ENCODE peak calls at places on chromosomes 11 and 22, in seven cellular contexts. Y is body of pancreas, P is SK-N-SH, B is mesenchymal stem cell, L is tibial nerve, C is H9, K is ovary. H is an unnamed sample.

GRCh38 chr11:92709329-92709728 is 260.1 kb upstream of the MTNR1B start:
- DNase-seq in Y (no peak), P (no peak), B (no peak), L (no peak), C (no peak), K (no peak), H (no peak)

GRCh38 chr22:35915477-35916013 is 113.1 kb downstream of the RBFOX2 start:
- DNase-seq in Y (no peak), P (no peak), B (peak; percentile 55), L (no peak), C (no peak), K (no peak), H (no peak)

GRCh38 chr11:132911186-132911585 is 621.1 kb downstream of the OPCML start:
- DNase-seq in Y (no peak), P (no peak), B (peak; percentile 56), L (no peak), C (no peak), K (no peak), H (no peak)

GRCh38 chr11:133659542-133660201 is 127.4 kb upstream of the OPCML start:
- DNase-seq in Y (no peak), P (no peak), B (no peak), L (no peak), C (peak; percentile 13), K (no peak), H (no peak)

GRCh38 chr11:20599424-20600346 is at the start of gene SLC6A5:
- DNase-seq in Y (peak; percentile 30), P (no peak), B (peak; percentile 19), L (no peak), C (peak; percentile 90), K (no peak), H (no peak)

GRCh38 chr11:70364745-70365535 is 33.4 kb upstream of the CTTN start:
- DNase-seq in Y (no peak), P (no peak), B (no peak), L (no peak), C (no peak), K (no peak), H (no peak)

GRCh38 chr11:17610402-17610894 is 63.4 kb downstream of the OTOG start:
- DNase-seq in Y (no peak), P (no peak), B (no peak), L (no peak), C (no peak), K (no peak), H (no peak)

GRCh38 chr11:113189909-113190667 is 124.3 kb upstream of the TTC12 start:
- DNase-seq in Y (no peak), P (no peak), B (peak; percentile 57), L (no peak), C (no peak), K (no peak), H (peak; percentile 81)

GRCh38 chr11:73907191-73907590 is 30.4 kb downstream of the PAAF1 start:
- DNase-seq in Y (no peak), P (no peak), B (peak; percentile 20), L (no peak), C (no peak), K (no peak), H (no peak)

GRCh38 chr11:72012897-72013721 is 14.4 kb downstream of the IL18BP start:
- DNase-seq in Y (peak; percentile 80), P (no peak), B (no peak), L (peak; percentile 52), C (no peak), K (peak; percentile 79), H (peak; percentile 87)

GRCh38 chr22:31139866-31140716 is at the start of gene PLA2G3:
- DNase-seq in Y (no peak), P (peak; percentile 23), B (peak; percentile 72), L (no peak), C (peak; percentile 99), K (no peak), H (peak; percentile 78)

DNA sequence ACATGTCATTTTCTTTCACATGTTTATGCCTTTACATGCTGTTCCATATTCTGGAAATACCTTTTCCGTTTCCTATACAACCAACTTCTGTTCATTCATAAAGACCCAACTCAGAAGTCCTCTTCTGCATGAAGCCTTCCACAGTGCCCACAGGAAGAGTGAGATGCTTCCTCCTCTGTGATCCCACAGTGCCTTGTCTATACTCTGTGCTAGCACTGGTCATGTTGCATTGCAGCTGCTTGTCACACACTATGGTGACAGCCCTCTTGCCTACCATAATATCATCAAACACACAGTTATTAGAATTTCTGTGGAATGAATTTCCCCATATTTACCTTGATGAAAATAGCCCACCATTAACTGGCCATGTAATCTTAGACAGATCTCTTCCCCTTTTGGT is 8.9 kb downstream of the PARVA start:
- DNase-seq in Y (no peak), P (no peak), B (no peak), L (no peak), C (no peak), K (no peak), H (no peak)
- H3K27me3 ChIP-seq in Y (no peaks in the 10 kb centered on the region), P (no peaks in the 10 kb centered on the region), B (no peaks in the 10 kb centered on the region), L (no peaks in the 10 kb centered on the region), C (no peaks in the 10 kb centered on the region), K (no peaks in the 10 kb centered on the region), H (no peaks in the 10 kb centered on the region)

GRCh38 chr11:106959800-106960199 is 58.5 kb downstream of the GUCY1A2 start:
- DNase-seq in Y (no peak), P (no peak), B (peak; percentile 74), L (no peak), C (no peak), K (no peak), H (no peak)
- H3K4me1 ChIP-seq in Y (no peaks in the 10 kb centered on the region), P (peaks cover 47% of the 10 kb centered on the region), B (peaks cover 11% of the 10 kb centered on the region), L (no peaks in the 10 kb centered on the region), C (peaks cover 11% of the 10 kb centered on the region), K (peaks cover 4% of the 10 kb centered on the region), H (no peaks in the 10 kb centered on the region)

GRCh38 chr22:41334951-41335635 is 33.8 kb downstream of the ZC3H7B start:
- DNase-seq in Y (no peak), P (no peak), B (no peak), L (no peak), C (no peak), K (no peak), H (no peak)

GRCh38 chr22:41330169-41330568 is 28.8 kb downstream of the ZC3H7B start:
- DNase-seq in Y (no peak), P (no peak), B (no peak), L (no peak), C (no peak), K (no peak), H (no peak)

GRCh38 chr22:41332217-41332616 is 30.9 kb downstream of the ZC3H7B start:
- DNase-seq in Y (no peak), P (no peak), B (no peak), L (no peak), C (no peak), K (no peak), H (no peak)

GRCh38 chr22:41333806-41334205 is 32.5 kb downstream of the ZC3H7B start:
- DNase-seq in Y (no peak), P (no peak), B (no peak), L (no peak), C (no peak), K (no peak), H (no peak)

GRCh38 chr22:41334215-41334614 is 32.9 kb downstream of the ZC3H7B start:
- DNase-seq in Y (no peak), P (no peak), B (no peak), L (no peak), C (no peak), K (no peak), H (no peak)
- H3K27me3 ChIP-seq in Y (no peaks in the 10 kb centered on the region), P (no peaks in the 10 kb centered on the region), B (no peaks in the 10 kb centered on the region), L (no peaks in the 10 kb centered on the region), C (no peaks in the 10 kb centered on the region), K (no peaks in the 10 kb centered on the region), H (no peaks in the 10 kb centered on the region)

GRCh38 chr22:28812491-28812890 is 12.1 kb upstream of the XBP1 start:
- DNase-seq in Y (no peak), P (no peak), B (no peak), L (no peak), C (no peak), K (peak; percentile 34), H (no peak)

GRCh38 chr22:28815101-28815500 is 14.7 kb upstream of the XBP1 start:
- DNase-seq in Y (no peak), P (no peak), B (no peak), L (no peak), C (no peak), K (no peak), H (no peak)

GRCh38 chr22:28815729-28816128 is 15.4 kb upstream of the XBP1 start:
- DNase-seq in Y (no peak), P (no peak), B (no peak), L (no peak), C (no peak), K (no peak), H (no peak)

GRCh38 chr22:28810839-28811491 is 10.6 kb upstream of the XBP1 start:
- DNase-seq in Y (no peak), P (no peak), B (no peak), L (no peak), C (no peak), K (no peak), H (no peak)

DNA sequence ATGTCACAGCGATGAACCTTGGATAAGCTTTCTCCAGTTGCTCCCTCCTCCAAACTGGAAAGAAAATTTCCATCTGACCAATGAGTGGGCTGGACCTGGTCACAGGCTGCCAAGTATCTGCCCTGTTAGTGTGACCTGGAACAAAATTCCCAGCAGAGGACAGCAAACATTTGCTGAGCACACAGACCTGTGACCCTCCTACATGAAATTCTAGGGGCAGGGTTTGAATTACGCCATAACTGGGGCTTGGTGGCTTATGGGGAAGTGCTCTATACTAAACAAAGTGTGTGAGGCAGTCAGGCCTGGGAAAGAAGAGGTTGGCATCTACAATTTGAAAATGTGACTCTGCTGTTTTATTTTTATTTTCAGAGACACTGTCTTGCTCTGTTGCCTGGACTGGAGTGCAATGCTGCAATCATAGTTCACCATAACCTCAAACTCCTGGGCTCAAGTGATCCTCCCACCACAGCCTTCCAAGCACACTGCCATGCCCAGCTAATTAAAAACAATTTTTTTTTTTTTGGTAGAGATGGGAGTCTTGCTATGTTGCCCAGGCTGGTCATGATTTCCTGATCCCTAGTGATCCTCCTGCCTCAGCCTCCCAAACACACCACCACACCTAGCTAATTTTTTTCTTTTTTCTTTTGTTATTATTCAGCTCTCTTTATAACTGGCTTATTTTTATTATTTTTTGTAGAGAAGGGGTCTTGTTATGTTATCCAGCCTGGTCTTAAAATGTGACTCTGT is 13.6 kb upstream of the XBP1 start:
- DNase-seq in Y (peak; percentile 89), P (no peak), B (peak; percentile 46), L (peak; percentile 39), C (no peak), K (no peak), H (peak; percentile 63)
- H3K4me1 ChIP-seq in Y (peaks cover 99% of the 10 kb centered on the region), P (no peaks in the 10 kb centered on the region), B (no peaks in the 10 kb centered on the region), L (peaks cover 7% of the 10 kb centered on the region), C (peaks cover 7% of the 10 kb centered on the region), K (peaks cover 11% of the 10 kb centered on the region), H (no peaks in the 10 kb centered on the region)

GRCh38 chr11:2714871-2715270 is 15.1 kb upstream of the KCNQ1OT1 start:
- DNase-seq in Y (no peak), P (no peak), B (no peak), L (no peak), C (no peak), K (no peak), H (no peak)

GRCh38 chr11:2713069-2713468 is 13.3 kb upstream of the KCNQ1OT1 start:
- DNase-seq in Y (no peak), P (no peak), B (no peak), L (no peak), C (no peak), K (no peak), H (no peak)

GRCh38 chr11:2715716-2716350 is 16.0 kb upstream of the KCNQ1OT1 start:
- DNase-seq in Y (no peak), P (no peak), B (no peak), L (no peak), C (no peak), K (no peak), H (no peak)

GRCh38 chr11:2714463-2714800 is 14.6 kb upstream of the KCNQ1OT1 start:
- DNase-seq in Y (no peak), P (no peak), B (no peak), L (no peak), C (no peak), K (no peak), H (no peak)

GRCh38 chr11:2713721-2714462 is 14.1 kb upstream of the KCNQ1OT1 start:
- DNase-seq in Y (no peak), P (peak; percentile 66), B (no peak), L (no peak), C (no peak), K (no peak), H (no peak)
- H3K27me3 ChIP-seq in Y (no peaks in the 10 kb centered on the region), P (no peaks in the 10 kb centered on the region), B (peaks cover 62% of the 10 kb centered on the region), L (no peaks in the 10 kb centered on the region), C (peaks cover 9% of the 10 kb centered on the region), K (no peaks in the 10 kb centered on the region), H (no peaks in the 10 kb centered on the region)

H was measured in aorta.